ENCODE peak calls at places on chromosomes 2 and 18, in eight cellular contexts. R is transverse colon, B is stomach, F is uterus, S is spleen, V is esophagus squamous epithelium, X is sigmoid colon, W is IMR-90. H is an unnamed sample.

GRCh38 chr2:165558832-165559231 is 89.3 kb downstream of the CSRNP3 start:
- DNase-seq in B (no peak), S (no peak), X (no peak), W (no peak), F (no peak), R (no peak), V (no peak), H (no peak)

GRCh38 chr2:17386771-17387170 is 131.5 kb downstream of the RAD51AP2 start:
- DNase-seq in F (no peak), B (no peak), S (no peak), W (no peak), R (no peak), X (no peak), V (no peak), H (no peak)

GRCh38 chr2:33214857-33215256 is 261.6 kb upstream of the RASGRP3 start:
- DNase-seq in R (no peak), B (no peak), X (no peak), F (no peak), S (no peak), V (no peak), W (no peak), H (no peak)

GRCh38 chr18:74476154-74476553 is 19.0 kb upstream of the DIPK1C start:
- DNase-seq in B (no peak), V (no peak), W (peak), X (no peak), F (peak), R (no peak), S (no peak), H (no peak)

GRCh38 chr2:27133195-27133875 is 1.1 kb downstream of the PREB start:
- DNase-seq in S (no peak), W (no peak), R (no peak), B (no peak), V (no peak), X (no peak), F (no peak), H (peak)

GRCh38 chr18:63025251-63025710 is 294.3 kb downstream of the BCL2 start:
- DNase-seq in V (no peak), B (no peak), R (peak), X (no peak), F (peak), W (no peak), S (peak), H (no peak)

GRCh38 chr2:99101697-99102096 is 39.8 kb upstream of the C2orf15 start:
- DNase-seq in B (no peak), S (no peak), F (no peak), W (peak), X (no peak), V (no peak), R (no peak), H (no peak)

GRCh38 chr2:189638305-189639002 is 22.8 kb upstream of the ASNSD1 start:
- DNase-seq in X (no peak), F (no peak), R (no peak), V (no peak), W (no peak), B (no peak), S (no peak), H (no peak)

GRCh38 chr18:25517881-25518715 is 166.1 kb upstream of the ZNF521 start:
- DNase-seq in X (no peak), F (no peak), W (no peak), V (no peak), S (no peak), B (no peak), R (no peak), H (no peak)

GRCh38 chr2:205683179-205683978 is 1.1 kb downstream of the NRP2 start:
- DNase-seq in B (no peak), W (peak), S (no peak), R (no peak), F (no peak), V (no peak), X (peak), H (no peak)

GRCh38 chr2:205682239-205683021 is at the start of gene NRP2:
- DNase-seq in W (peak), X (peak), B (peak), F (peak), V (no peak), R (peak), S (peak), H (peak)

GRCh38 chr2:205680903-205681302 is 1.4 kb upstream of the NRP2 start:
- DNase-seq in W (no peak), S (no peak), F (no peak), V (no peak), R (no peak), B (peak), X (no peak), H (no peak)

GRCh38 chr2:205680067-205680466 is 2.2 kb upstream of the NRP2 start:
- DNase-seq in B (peak), R (peak), F (peak), W (peak), S (no peak), V (no peak), X (peak), H (no peak)

DNA sequence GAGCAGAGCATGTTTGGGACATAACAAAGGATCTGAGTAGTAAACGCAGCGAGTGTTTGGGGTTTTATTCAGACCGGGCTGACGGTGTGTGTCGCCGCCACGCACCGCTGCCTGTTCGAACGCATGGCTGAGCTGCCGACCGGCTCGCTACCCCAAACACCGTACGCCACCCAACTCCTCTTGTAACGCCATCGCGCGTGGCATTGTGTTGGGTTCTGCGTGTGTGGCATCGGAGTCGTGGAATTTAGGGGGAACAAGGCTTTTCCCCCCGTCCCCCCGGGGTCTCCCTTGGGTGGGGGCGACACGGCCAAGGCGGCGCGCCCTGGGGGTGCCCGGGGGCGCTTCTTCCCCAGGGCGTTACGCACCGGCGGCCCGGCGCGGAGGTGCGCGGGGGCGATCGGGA is 464 bp upstream of the NRP2 start:
- DNase-seq in V (no peak), X (peak), R (no peak), W (no peak), S (no peak), F (peak), B (no peak), H (no peak)
- H3K27ac ChIP-seq in V (peak), X (peak), R (peak), W (peak), S (peak), F (peak), B (peak), H (peak)

DNA sequence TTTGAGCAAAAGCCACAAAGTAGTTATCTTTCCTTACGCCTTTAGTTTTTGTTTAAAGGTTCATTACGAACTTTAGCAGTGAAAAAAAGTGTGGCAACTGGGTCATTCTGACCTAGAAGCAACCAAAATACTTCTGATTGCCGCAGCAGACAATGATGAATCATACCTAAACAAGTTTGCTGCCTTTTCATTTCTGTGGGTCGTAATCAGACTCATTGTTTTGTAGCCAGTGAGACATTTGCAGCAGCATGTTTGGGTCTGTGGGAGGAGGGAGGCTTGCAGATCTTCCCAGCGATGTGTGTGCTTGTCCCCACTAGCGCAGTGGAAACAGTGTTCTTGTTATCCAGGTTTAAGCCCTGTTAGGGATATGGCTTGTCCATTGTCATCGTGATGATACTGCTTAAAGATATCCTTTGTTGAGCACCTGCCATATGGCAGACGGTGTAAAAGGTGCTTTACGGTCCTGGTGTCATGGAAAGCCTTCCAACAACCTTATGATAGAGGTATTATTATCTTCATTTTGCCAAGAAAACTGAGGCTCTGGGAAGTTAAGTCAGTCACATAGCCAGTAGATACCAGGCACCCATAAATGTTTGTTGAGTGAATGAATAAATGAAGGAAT is 1.3 kb upstream of the GREB1 start:
- DNase-seq in S (no peak), W (peak), V (no peak), F (peak), B (no peak), X (no peak), R (no peak), H (no peak)
- H3K4me3 ChIP-seq in S (no peak), W (no peak), V (no peak), F (no peak), B (no peak), X (no peak), R (no peak), H (no peak)

GRCh38 chr2:74777161-74777900 is 56.6 kb upstream of the HK2 start:
- DNase-seq in W (no peak), R (no peak), V (no peak), S (no peak), F (no peak), B (no peak), X (no peak), H (no peak)
- TF ChIP-seq POLR2A in W (no peak), R (no peak), V (no peak), S (no peak), F (no peak), B (no peak), X (no peak), H (no peak)

DNA sequence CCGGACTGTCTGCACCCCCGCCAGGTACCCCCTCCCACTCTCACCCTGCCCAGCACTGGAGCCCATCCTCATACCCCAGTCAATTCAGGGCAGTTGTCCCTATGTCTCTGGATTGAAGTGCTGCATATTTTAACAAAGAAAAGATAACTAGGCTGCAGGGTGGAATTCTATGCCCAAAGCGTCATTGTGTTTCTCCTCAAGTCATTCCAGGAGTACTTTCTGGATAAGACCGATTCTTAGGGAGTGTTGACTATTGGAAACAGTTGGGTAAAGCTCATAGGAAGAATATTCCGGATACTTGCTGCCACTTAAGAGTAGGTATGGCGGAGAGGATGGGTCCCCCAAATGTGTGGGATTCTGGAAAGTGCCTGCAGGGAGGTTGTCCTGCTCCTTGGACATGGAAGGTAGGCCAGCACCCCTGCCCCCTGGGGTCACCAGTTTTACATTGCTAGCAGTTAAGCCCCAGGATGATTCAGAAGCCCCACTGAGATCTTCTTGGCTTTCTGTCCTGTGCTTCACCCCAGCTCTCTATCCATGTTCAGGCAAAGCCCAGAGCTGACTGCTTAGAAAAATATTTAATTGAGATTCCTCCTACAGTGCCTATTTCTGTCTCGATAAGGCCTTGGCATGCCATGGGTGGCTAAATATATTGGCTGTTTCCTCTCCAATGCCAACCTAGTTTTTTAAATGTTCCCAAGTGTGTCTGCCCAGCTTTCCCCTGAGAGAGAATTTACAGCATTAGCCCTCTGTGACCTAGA is 48.2 kb downstream of the RPL37A start:
- DNase-seq in X (no peak), W (peak), B (no peak), V (no peak), S (no peak), R (no peak), F (no peak), H (no peak)
- H3K27ac ChIP-seq in X (peak), W (peak), B (peak), V (peak), S (no peak), R (no peak), F (peak), H (no peak)

GRCh38 chr2:66441651-66442365 is 6.9 kb downstream of the MEIS1 start:
- DNase-seq in X (peak), B (no peak), R (no peak), S (no peak), W (no peak), F (peak), V (no peak), H (no peak)
- H3K4me3 ChIP-seq in X (peak), B (peak), R (peak), S (peak), W (peak), F (peak), V (peak), H (no peak)

GRCh38 chr18:3179430-3180089 is 40.2 kb downstream of the MYOM1 start:
- DNase-seq in V (no peak), F (no peak), X (no peak), R (no peak), W (no peak), B (no peak), S (no peak), H (no peak)
- TF ChIP-seq POLR2A in V (no peak), F (no peak), X (no peak), R (no peak), W (no peak), B (no peak), S (no peak), H (no peak)

GRCh38 chr2:182330451-182331325 is 96.1 kb downstream of the PDE1A start:
- DNase-seq in X (no peak), R (no peak), W (peak), F (no peak), S (no peak), B (no peak), V (no peak), H (no peak)
- H3K27ac ChIP-seq in X (no peak), R (no peak), W (no peak), F (no peak), S (no peak), B (no peak), V (no peak), H (no peak)

DNA sequence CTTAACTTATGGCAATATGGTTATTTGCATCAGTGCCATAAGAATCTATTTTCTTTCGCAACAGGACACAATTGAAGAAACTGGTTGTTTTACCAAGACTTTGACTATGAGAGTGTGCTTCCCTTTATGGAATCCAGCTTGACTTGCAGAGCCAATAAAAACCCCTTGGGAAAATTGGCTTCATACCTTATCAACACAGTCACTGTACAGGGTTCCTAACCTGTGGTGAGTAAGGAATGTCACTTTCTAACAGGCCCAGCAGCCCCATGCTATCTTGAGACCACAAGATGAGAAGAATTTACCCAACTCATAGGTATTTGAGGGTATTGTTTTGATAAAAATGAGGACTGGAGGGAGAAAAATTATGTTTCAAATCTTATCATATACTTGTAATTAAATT is 418.5 kb upstream of the MAP2 start:
- DNase-seq in V (no peak), X (no peak), S (no peak), W (no peak), R (no peak), B (no peak), F (no peak), H (no peak)
- H3K4me3 ChIP-seq in V (no peak), X (no peak), S (no peak), W (no peak), R (no peak), B (no peak), F (no peak), H (no peak)

GRCh38 chr2:9753665-9754531 is 89.4 kb upstream of the TAF1B start:
- DNase-seq in V (no peak), F (no peak), R (peak), S (no peak), W (no peak), B (peak), X (no peak), H (no peak)
- TF ChIP-seq POLR2A in V (peak), F (no peak), R (peak), S (no peak), W (no peak), B (no peak), X (no peak), H (no peak)

GRCh38 chr2:107263596-107264090 is 377.7 kb upstream of the ST6GAL2 start:
- DNase-seq in F (no peak), V (no peak), B (no peak), S (no peak), X (no peak), W (no peak), R (no peak), H (no peak)
- H3K27ac ChIP-seq in F (no peak), V (no peak), B (no peak), S (no peak), X (no peak), W (no peak), R (no peak), H (no peak)